ENCODE peak calls at places on chromosomes 3 and 15, in ten cellular contexts. One of them, this sample, is unnamed.

GRCh38 chr3:188090626-188091309 is 63.2 kb upstream of the LPP start:
- DNase-seq in uterus: no peak
- DNase-seq in transverse colon: no peak
- DNase-seq in mammary epithelial cell: no peak
- DNase-seq in MM.1S: peak
- DNase-seq in pancreas: no peak
- DNase-seq in PC-3: no peak
- DNase-seq in colonic mucosa: no peak
- DNase-seq in tibial artery: no peak
- DNase-seq in AG04450: no peak
- DNase-seq in this sample: no peak

GRCh38 chr3:72661115-72661457 is 187.2 kb downstream of the SHQ1 start:
- DNase-seq in PC-3: peak
- DNase-seq in transverse colon: peak
- DNase-seq in MM.1S: no peak
- DNase-seq in uterus: peak
- DNase-seq in pancreas: peak
- DNase-seq in AG04450: peak
- DNase-seq in colonic mucosa: peak
- DNase-seq in mammary epithelial cell: peak
- DNase-seq in tibial artery: peak
- DNase-seq in this sample: peak

GRCh38 chr3:77815467-77815866 is 775.6 kb downstream of the ROBO2 start:
- DNase-seq in tibial artery: no peak
- DNase-seq in mammary epithelial cell: no peak
- DNase-seq in AG04450: no peak
- DNase-seq in transverse colon: no peak
- DNase-seq in uterus: no peak
- DNase-seq in MM.1S: peak
- DNase-seq in PC-3: peak
- DNase-seq in pancreas: no peak
- DNase-seq in colonic mucosa: no peak
- DNase-seq in this sample: no peak

GRCh38 chr3:153970047-153970446 is 151.1 kb upstream of the ARHGEF26 start:
- DNase-seq in AG04450: no peak
- DNase-seq in colonic mucosa: no peak
- DNase-seq in PC-3: peak
- DNase-seq in mammary epithelial cell: no peak
- DNase-seq in pancreas: no peak
- DNase-seq in uterus: no peak
- DNase-seq in transverse colon: no peak
- DNase-seq in tibial artery: no peak
- DNase-seq in MM.1S: peak
- DNase-seq in this sample: no peak

GRCh38 chr3:187314176-187314575 is 22.6 kb upstream of the MASP1 start:
- DNase-seq in tibial artery: no peak
- DNase-seq in pancreas: no peak
- DNase-seq in uterus: no peak
- DNase-seq in MM.1S: no peak
- DNase-seq in transverse colon: no peak
- DNase-seq in PC-3: no peak
- DNase-seq in AG04450: no peak
- DNase-seq in colonic mucosa: no peak
- DNase-seq in mammary epithelial cell: no peak
- DNase-seq in this sample: no peak

GRCh38 chr3:66106788-66107187 is 68.1 kb upstream of the MAGI1 start:
- DNase-seq in uterus: no peak
- DNase-seq in PC-3: no peak
- DNase-seq in tibial artery: no peak
- DNase-seq in AG04450: no peak
- DNase-seq in transverse colon: no peak
- DNase-seq in mammary epithelial cell: no peak
- DNase-seq in colonic mucosa: no peak
- DNase-seq in MM.1S: no peak
- DNase-seq in pancreas: no peak
- DNase-seq in this sample: no peak

GRCh38 chr3:196842567-196843434 is 24.9 kb upstream of the SENP5 start:
- DNase-seq in PC-3: no peak
- DNase-seq in pancreas: no peak
- DNase-seq in uterus: no peak
- DNase-seq in MM.1S: no peak
- DNase-seq in tibial artery: no peak
- DNase-seq in mammary epithelial cell: no peak
- DNase-seq in transverse colon: no peak
- DNase-seq in colonic mucosa: no peak
- DNase-seq in AG04450: no peak
- DNase-seq in this sample: no peak

GRCh38 chr3:95408464-95408862 is 1345.6 kb downstream of the NSUN3 start:
- DNase-seq in transverse colon: no peak
- DNase-seq in uterus: no peak
- DNase-seq in AG04450: no peak
- DNase-seq in colonic mucosa: no peak
- DNase-seq in MM.1S: peak
- DNase-seq in tibial artery: no peak
- DNase-seq in pancreas: no peak
- DNase-seq in mammary epithelial cell: no peak
- DNase-seq in PC-3: no peak
- DNase-seq in this sample: no peak

GRCh38 chr3:54931182-54931581 is 3.3 kb upstream of the LRTM1 start:
- DNase-seq in transverse colon: no peak
- DNase-seq in MM.1S: no peak
- DNase-seq in pancreas: no peak
- DNase-seq in tibial artery: no peak
- DNase-seq in PC-3: no peak
- DNase-seq in uterus: no peak
- DNase-seq in mammary epithelial cell: no peak
- DNase-seq in colonic mucosa: no peak
- DNase-seq in AG04450: no peak
- DNase-seq in this sample: peak

GRCh38 chr15:90873998-90874605 is 5.7 kb downstream of the FURIN start:
- DNase-seq in uterus: no peak
- DNase-seq in PC-3: peak
- DNase-seq in mammary epithelial cell: no peak
- DNase-seq in pancreas: peak
- DNase-seq in transverse colon: peak
- DNase-seq in MM.1S: no peak
- DNase-seq in AG04450: no peak
- DNase-seq in tibial artery: no peak
- DNase-seq in colonic mucosa: peak
- DNase-seq in this sample: no peak

GRCh38 chr15:79543097-79543496 is 111.0 kb downstream of the MINAR1 start:
- DNase-seq in PC-3: no peak
- DNase-seq in MM.1S: no peak
- DNase-seq in colonic mucosa: no peak
- DNase-seq in pancreas: no peak
- DNase-seq in mammary epithelial cell: no peak
- DNase-seq in uterus: no peak
- DNase-seq in tibial artery: no peak
- DNase-seq in AG04450: no peak
- DNase-seq in transverse colon: no peak
- DNase-seq in this sample: no peak

GRCh38 chr15:79541176-79541575 is 109.0 kb downstream of the MINAR1 start:
- DNase-seq in colonic mucosa: no peak
- DNase-seq in MM.1S: no peak
- DNase-seq in mammary epithelial cell: no peak
- DNase-seq in AG04450: no peak
- DNase-seq in pancreas: no peak
- DNase-seq in transverse colon: no peak
- DNase-seq in tibial artery: no peak
- DNase-seq in PC-3: no peak
- DNase-seq in uterus: no peak
- DNase-seq in this sample: no peak

GRCh38 chr15:79539426-79539825 is 107.3 kb downstream of the MINAR1 start:
- DNase-seq in AG04450: no peak
- DNase-seq in uterus: no peak
- DNase-seq in transverse colon: no peak
- DNase-seq in pancreas: no peak
- DNase-seq in PC-3: no peak
- DNase-seq in tibial artery: no peak
- DNase-seq in mammary epithelial cell: peak
- DNase-seq in MM.1S: no peak
- DNase-seq in colonic mucosa: no peak
- DNase-seq in this sample: no peak

GRCh38 chr15:79535536-79535935 is 103.4 kb downstream of the MINAR1 start:
- DNase-seq in AG04450: no peak
- DNase-seq in transverse colon: no peak
- DNase-seq in mammary epithelial cell: no peak
- DNase-seq in tibial artery: no peak
- DNase-seq in pancreas: no peak
- DNase-seq in uterus: no peak
- DNase-seq in PC-3: no peak
- DNase-seq in MM.1S: no peak
- DNase-seq in colonic mucosa: no peak
- DNase-seq in this sample: no peak

DNA sequence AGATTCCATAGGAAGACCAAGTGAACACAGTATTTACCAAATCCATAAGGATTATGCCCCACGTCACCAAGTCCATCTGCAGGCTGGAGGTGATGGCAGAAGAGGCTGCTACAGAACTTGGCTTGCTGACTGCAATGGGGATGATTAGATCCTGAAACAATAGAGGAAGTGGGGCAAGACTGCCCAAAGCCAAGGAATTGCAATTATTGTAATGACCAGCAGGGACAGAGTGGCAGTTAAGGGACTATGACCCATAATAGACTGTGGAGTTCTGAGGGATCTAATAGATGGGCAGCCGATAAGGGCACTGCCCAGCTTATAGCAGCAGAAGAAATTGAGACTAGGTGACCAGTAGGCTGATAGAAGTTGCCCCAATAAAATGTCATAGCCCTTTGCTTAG is 108.4 kb downstream of the MINAR1 start:
- DNase-seq in AG04450: no peak
- DNase-seq in tibial artery: no peak
- DNase-seq in pancreas: no peak
- DNase-seq in colonic mucosa: no peak
- DNase-seq in mammary epithelial cell: no peak
- DNase-seq in PC-3: peak
- DNase-seq in MM.1S: no peak
- DNase-seq in uterus: no peak
- DNase-seq in transverse colon: no peak
- DNase-seq in this sample: no peak
- TF ChIP-seq CTCF in AG04450: peak
- TF ChIP-seq CTCF in tibial artery: no peak
- TF ChIP-seq CTCF in pancreas: no peak
- TF ChIP-seq CTCF in colonic mucosa: no peak
- TF ChIP-seq CTCF in mammary epithelial cell: no peak
- TF ChIP-seq CTCF in PC-3: peak
- TF ChIP-seq CTCF in MM.1S: no peak
- TF ChIP-seq CTCF in uterus: no peak
- TF ChIP-seq CTCF in transverse colon: no peak
- TF ChIP-seq CTCF in this sample: no peak

GRCh38 chr3:140438736-140439505 is 238.9 kb upstream of the TRIM42 start:
- DNase-seq in colonic mucosa: no peak
- DNase-seq in MM.1S: no peak
- DNase-seq in uterus: no peak
- DNase-seq in tibial artery: no peak
- DNase-seq in AG04450: no peak
- DNase-seq in pancreas: no peak
- DNase-seq in PC-3: no peak
- DNase-seq in mammary epithelial cell: no peak
- DNase-seq in transverse colon: no peak
- DNase-seq in this sample: no peak
- H3K4me3 ChIP-seq in colonic mucosa: no peak
- H3K4me3 ChIP-seq in MM.1S: no peak
- H3K4me3 ChIP-seq in uterus: no peak
- H3K4me3 ChIP-seq in tibial artery: no peak
- H3K4me3 ChIP-seq in AG04450: no peak
- H3K4me3 ChIP-seq in pancreas: no peak
- H3K4me3 ChIP-seq in PC-3: no peak
- H3K4me3 ChIP-seq in mammary epithelial cell: no peak
- H3K4me3 ChIP-seq in transverse colon: no peak
- H3K4me3 ChIP-seq in this sample: no peak

DNA sequence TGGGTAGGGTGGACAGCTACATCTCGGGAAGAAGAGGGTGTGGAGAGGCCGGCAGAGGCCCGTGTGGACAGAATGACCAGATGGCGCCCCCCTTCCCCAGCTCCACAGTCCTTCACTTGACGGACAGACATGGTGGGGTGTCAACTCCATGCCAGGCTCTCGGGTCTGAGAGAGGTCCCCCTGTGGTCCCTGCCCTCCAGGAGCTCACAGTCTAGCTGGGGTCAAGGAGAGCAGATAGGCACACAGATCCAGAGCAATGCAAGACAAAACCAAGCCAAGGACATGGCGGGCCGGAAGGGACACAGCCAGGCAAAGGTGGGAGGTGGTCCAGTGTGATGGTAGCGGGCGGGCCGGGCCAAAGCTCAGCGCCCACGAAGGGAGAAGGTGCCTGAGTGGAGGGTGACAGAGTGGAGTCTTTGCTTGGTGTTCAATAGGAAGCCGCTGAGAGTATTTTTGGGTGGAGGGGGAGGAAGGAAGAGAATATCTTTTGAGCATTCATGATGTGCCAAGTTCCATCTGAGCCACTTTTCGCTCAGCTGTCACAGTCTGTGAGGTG is 72.1 kb upstream of the SEC13 start:
- DNase-seq in uterus: no peak
- DNase-seq in transverse colon: no peak
- DNase-seq in AG04450: no peak
- DNase-seq in pancreas: no peak
- DNase-seq in PC-3: no peak
- DNase-seq in colonic mucosa: no peak
- DNase-seq in MM.1S: no peak
- DNase-seq in mammary epithelial cell: no peak
- DNase-seq in tibial artery: no peak
- DNase-seq in this sample: no peak
- H3K27ac ChIP-seq in uterus: no peak
- H3K27ac ChIP-seq in transverse colon: no peak
- H3K27ac ChIP-seq in AG04450: no peak
- H3K27ac ChIP-seq in pancreas: no peak
- H3K27ac ChIP-seq in PC-3: no peak
- H3K27ac ChIP-seq in colonic mucosa: no peak
- H3K27ac ChIP-seq in MM.1S: no peak
- H3K27ac ChIP-seq in mammary epithelial cell: no peak
- H3K27ac ChIP-seq in tibial artery: no peak
- H3K27ac ChIP-seq in this sample: peak

GRCh38 chr3:89107461-89108035 is at the start of gene EPHA3:
- DNase-seq in mammary epithelial cell: peak
- DNase-seq in colonic mucosa: peak
- DNase-seq in MM.1S: peak
- DNase-seq in PC-3: no peak
- DNase-seq in transverse colon: peak
- DNase-seq in tibial artery: peak
- DNase-seq in pancreas: peak
- DNase-seq in AG04450: peak
- DNase-seq in uterus: peak
- DNase-seq in this sample: peak
- TF ChIP-seq CTCF in mammary epithelial cell: no peak
- TF ChIP-seq CTCF in colonic mucosa: no peak
- TF ChIP-seq CTCF in MM.1S: no peak
- TF ChIP-seq CTCF in PC-3: no peak
- TF ChIP-seq CTCF in transverse colon: no peak
- TF ChIP-seq CTCF in tibial artery: no peak
- TF ChIP-seq CTCF in pancreas: no peak
- TF ChIP-seq CTCF in AG04450: no peak
- TF ChIP-seq CTCF in uterus: no peak
- TF ChIP-seq CTCF in this sample: no peak

This sample was measured in dorsolateral prefrontal cortex.